ENCODE peak calls at places on chromosomes 7 and 10, in five cellular contexts. One of them, this sample, is unnamed.

GRCh38 chr7:5702876-5703571 is 78.4 kb downstream of the RNF216 start:
- DNase-seq in SK-N-SH: no peak
- DNase-seq in HCT116: peak
- DNase-seq in K562: no peak
- DNase-seq in H1: no peak
- DNase-seq in this sample: no peak

GRCh38 chr7:128405345-128406146 is 4.2 kb downstream of the IMPDH1 start:
- DNase-seq in SK-N-SH: peak
- DNase-seq in HCT116: no peak
- DNase-seq in K562: peak
- DNase-seq in H1: no peak
- DNase-seq in this sample: no peak

GRCh38 chr7:116686812-116687419 is 14.9 kb downstream of the MET start:
- DNase-seq in SK-N-SH: no peak
- DNase-seq in HCT116: no peak
- DNase-seq in K562: no peak
- DNase-seq in H1: no peak
- DNase-seq in this sample: no peak

GRCh38 chr7:7247658-7248057 is 65.3 kb downstream of the C1GALT1 start:
- DNase-seq in SK-N-SH: no peak
- DNase-seq in HCT116: no peak
- DNase-seq in K562: no peak
- DNase-seq in H1: no peak
- DNase-seq in this sample: no peak

GRCh38 chr10:98589007-98589406 is 142.3 kb upstream of the HPS1 start:
- DNase-seq in SK-N-SH: no peak
- DNase-seq in HCT116: no peak
- DNase-seq in K562: no peak
- DNase-seq in H1: no peak
- DNase-seq in this sample: no peak

GRCh38 chr10:84537447-84537931 is 209.1 kb downstream of the CCSER2 start:
- DNase-seq in SK-N-SH: peak
- DNase-seq in HCT116: peak
- DNase-seq in K562: peak
- DNase-seq in H1: no peak
- DNase-seq in this sample: peak

GRCh38 chr7:1140481-1141104 is 19.4 kb downstream of the ZFAND2A start:
- DNase-seq in SK-N-SH: no peak
- DNase-seq in HCT116: no peak
- DNase-seq in K562: no peak
- DNase-seq in H1: no peak
- DNase-seq in this sample: no peak

GRCh38 chr7:104096683-104097082 is 107.2 kb upstream of the RELN start:
- DNase-seq in SK-N-SH: no peak
- DNase-seq in HCT116: peak
- DNase-seq in K562: peak
- DNase-seq in H1: no peak
- DNase-seq in this sample: no peak

GRCh38 chr7:471866-472639 is 47.6 kb downstream of the PDGFA start:
- DNase-seq in SK-N-SH: no peak
- DNase-seq in HCT116: no peak
- DNase-seq in K562: peak
- DNase-seq in H1: no peak
- DNase-seq in this sample: no peak

GRCh38 chr10:1754506-1755177 is 17.3 kb upstream of the ADARB2 start:
- DNase-seq in SK-N-SH: no peak
- DNase-seq in HCT116: no peak
- DNase-seq in K562: no peak
- DNase-seq in H1: no peak
- DNase-seq in this sample: no peak

GRCh38 chr7:651032-651728 is 75.3 kb upstream of the DNAAF5 start:
- DNase-seq in SK-N-SH: no peak
- DNase-seq in HCT116: no peak
- DNase-seq in K562: no peak
- DNase-seq in H1: no peak
- DNase-seq in this sample: no peak

DNA sequence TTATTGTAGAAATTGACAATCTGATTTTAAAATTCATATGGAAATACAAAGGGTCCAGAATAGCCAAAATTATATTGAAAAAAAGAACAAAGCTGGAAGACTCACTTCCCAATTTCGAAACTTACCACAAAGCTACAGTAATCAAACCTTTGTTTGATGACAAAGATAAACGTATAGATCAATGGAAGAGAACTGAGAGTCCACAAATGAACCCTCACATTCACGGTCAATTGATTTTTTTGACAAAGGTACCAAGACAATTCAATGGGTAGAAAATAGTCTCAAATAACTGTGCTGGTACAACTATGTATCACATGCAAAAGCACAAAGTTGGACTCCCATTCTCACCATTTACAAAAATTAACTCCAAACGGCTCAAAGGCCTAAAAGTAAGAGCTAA is 8.7 kb downstream of the KPNA7 start:
- DNase-seq in SK-N-SH: no peak
- DNase-seq in HCT116: no peak
- DNase-seq in K562: no peak
- DNase-seq in H1: no peak
- DNase-seq in this sample: no peak
- TF ChIP-seq SIN3A in SK-N-SH: no peak
- TF ChIP-seq SIN3A in HCT116: no peak
- TF ChIP-seq SIN3A in K562: no peak
- TF ChIP-seq SIN3A in H1: no peak
- TF ChIP-seq SIN3A in this sample: no peak

GRCh38 chr10:74855439-74855838 is 29.0 kb downstream of the KAT6B start:
- DNase-seq in SK-N-SH: no peak
- DNase-seq in HCT116: no peak
- DNase-seq in K562: no peak
- DNase-seq in H1: no peak
- DNase-seq in this sample: no peak

GRCh38 chr10:74852406-74852805 is 26.0 kb downstream of the KAT6B start:
- DNase-seq in SK-N-SH: no peak
- DNase-seq in HCT116: no peak
- DNase-seq in K562: peak
- DNase-seq in H1: no peak
- DNase-seq in this sample: no peak

GRCh38 chr10:74856940-74857339 is 30.5 kb downstream of the KAT6B start:
- DNase-seq in SK-N-SH: no peak
- DNase-seq in HCT116: no peak
- DNase-seq in K562: no peak
- DNase-seq in H1: no peak
- DNase-seq in this sample: no peak

GRCh38 chr10:74855027-74855426 is 28.6 kb downstream of the KAT6B start:
- DNase-seq in SK-N-SH: peak
- DNase-seq in HCT116: no peak
- DNase-seq in K562: peak
- DNase-seq in H1: no peak
- DNase-seq in this sample: no peak

DNA sequence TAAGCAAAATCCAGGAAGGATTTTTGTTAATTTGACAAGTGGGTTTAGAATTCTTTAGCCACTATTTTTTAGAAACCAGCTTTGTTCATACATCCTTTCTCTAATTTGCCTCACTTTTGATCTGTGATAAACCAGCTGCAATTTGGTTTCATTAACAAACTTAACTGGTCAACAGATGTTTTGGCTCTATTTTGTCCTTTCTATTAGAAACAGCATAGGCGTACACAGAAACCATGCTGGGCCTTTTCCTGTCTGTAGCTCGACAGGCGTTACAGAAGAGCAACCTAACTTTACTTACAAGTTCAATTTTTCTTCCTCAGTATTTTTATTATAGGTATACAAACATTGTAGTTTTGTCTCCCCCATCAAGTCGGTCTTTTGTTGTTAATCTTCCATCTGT is 28.2 kb downstream of the KAT6B start:
- DNase-seq in SK-N-SH: peak
- DNase-seq in HCT116: no peak
- DNase-seq in K562: no peak
- DNase-seq in H1: no peak
- DNase-seq in this sample: no peak
- H3K27ac ChIP-seq in SK-N-SH: peak
- H3K27ac ChIP-seq in HCT116: no peak
- H3K27ac ChIP-seq in K562: peak
- H3K27ac ChIP-seq in H1: no peak
- H3K27ac ChIP-seq in this sample: no peak

GRCh38 chr10:29181936-29182335 is 106.9 kb upstream of the LYZL1 start:
- DNase-seq in SK-N-SH: no peak
- DNase-seq in HCT116: no peak
- DNase-seq in K562: no peak
- DNase-seq in H1: no peak
- DNase-seq in this sample: no peak
- H3K4me3 ChIP-seq in SK-N-SH: no peak
- H3K4me3 ChIP-seq in HCT116: no peak
- H3K4me3 ChIP-seq in K562: no peak
- H3K4me3 ChIP-seq in H1: no peak
- H3K4me3 ChIP-seq in this sample: no peak

GRCh38 chr7:84058311-84059076 is 136.1 kb downstream of the SEMA3A start:
- DNase-seq in SK-N-SH: no peak
- DNase-seq in HCT116: no peak
- DNase-seq in K562: no peak
- DNase-seq in H1: no peak
- DNase-seq in this sample: no peak

GRCh38 chr7:84060000-84060399 is 134.6 kb downstream of the SEMA3A start:
- DNase-seq in SK-N-SH: no peak
- DNase-seq in HCT116: no peak
- DNase-seq in K562: no peak
- DNase-seq in H1: no peak
- DNase-seq in this sample: no peak

GRCh38 chr7:84055904-84056615 is 138.5 kb downstream of the SEMA3A start:
- DNase-seq in SK-N-SH: no peak
- DNase-seq in HCT116: no peak
- DNase-seq in K562: no peak
- DNase-seq in H1: no peak
- DNase-seq in this sample: no peak

GRCh38 chr7:84057576-84057975 is 137.0 kb downstream of the SEMA3A start:
- DNase-seq in SK-N-SH: no peak
- DNase-seq in HCT116: no peak
- DNase-seq in K562: no peak
- DNase-seq in H1: no peak
- DNase-seq in this sample: no peak

DNA sequence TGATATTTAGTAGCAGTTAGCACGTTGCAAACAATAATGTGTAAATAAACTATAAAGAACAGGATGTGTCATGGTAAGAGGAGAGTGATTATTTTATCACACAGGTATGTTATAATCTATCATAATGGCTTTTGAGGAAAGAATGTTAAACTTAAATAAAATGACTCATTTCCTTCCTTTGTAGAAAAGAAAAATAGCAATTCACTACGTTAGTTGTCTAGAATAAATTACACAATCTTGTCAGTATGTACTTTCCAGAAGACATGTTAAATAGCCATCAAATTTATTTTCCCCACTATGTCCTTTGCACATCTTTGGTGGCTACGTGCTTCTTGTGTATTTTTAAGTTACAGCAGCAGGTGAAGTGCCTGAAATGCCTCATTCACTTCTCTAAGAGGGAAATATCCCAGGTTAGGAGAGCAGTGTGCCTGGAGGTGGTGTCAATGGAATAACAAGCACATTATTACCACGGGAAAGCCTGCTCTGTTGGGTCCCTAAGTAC is 133.8 kb downstream of the SEMA3A start:
- DNase-seq in SK-N-SH: no peak
- DNase-seq in HCT116: no peak
- DNase-seq in K562: no peak
- DNase-seq in H1: no peak
- DNase-seq in this sample: peak
- TF ChIP-seq SIN3A in SK-N-SH: no peak
- TF ChIP-seq SIN3A in HCT116: no peak
- TF ChIP-seq SIN3A in K562: no peak
- TF ChIP-seq SIN3A in H1: no peak
- TF ChIP-seq SIN3A in this sample: no peak

GRCh38 chr7:157284229-157285014 is 52.4 kb upstream of the DNAJB6 start:
- DNase-seq in SK-N-SH: peak
- DNase-seq in HCT116: no peak
- DNase-seq in K562: no peak
- DNase-seq in H1: no peak
- DNase-seq in this sample: no peak
- H3K27ac ChIP-seq in SK-N-SH: no peak
- H3K27ac ChIP-seq in HCT116: no peak
- H3K27ac ChIP-seq in K562: no peak
- H3K27ac ChIP-seq in H1: no peak
- H3K27ac ChIP-seq in this sample: peak

DNA sequence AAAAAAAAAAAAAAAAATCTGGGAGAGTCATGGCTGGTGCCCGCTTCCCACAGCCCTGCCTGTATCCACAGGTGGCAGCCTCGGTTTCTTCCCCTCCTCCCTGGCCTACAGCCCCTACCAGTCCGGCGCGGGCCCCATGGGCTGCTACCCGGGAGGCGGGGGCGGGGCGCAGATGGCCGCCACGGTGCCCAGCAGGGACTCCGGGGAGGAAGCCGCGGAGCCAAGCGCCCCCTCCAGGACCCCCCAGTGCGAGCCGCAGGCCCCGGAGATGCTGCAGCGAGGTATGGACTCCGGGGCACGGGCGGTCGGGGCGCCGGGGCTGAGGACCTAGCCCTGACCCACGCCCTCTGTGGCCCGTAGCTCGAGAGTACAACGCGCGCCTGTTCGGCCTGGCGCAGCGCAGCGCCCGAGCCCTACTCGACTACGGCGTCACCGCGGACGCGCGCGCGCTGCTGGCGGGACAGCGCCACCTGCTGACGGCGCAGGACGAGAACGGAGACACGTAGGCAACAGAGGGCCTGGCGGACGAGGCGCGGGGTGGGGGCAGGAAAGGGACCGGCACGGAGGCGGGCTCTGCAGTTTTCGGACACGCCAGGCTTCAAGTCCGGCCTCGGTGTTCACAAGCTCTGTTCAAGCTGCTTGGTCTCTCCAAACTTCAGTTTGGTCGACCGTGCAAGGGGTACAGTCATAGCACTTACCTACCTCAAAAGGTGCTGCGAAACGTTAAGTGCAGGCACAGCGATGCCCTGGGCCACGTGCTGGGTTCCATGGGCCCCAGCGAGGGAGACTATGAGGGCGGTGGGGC is 3.9 kb downstream of the NFKB2 start:
- DNase-seq in SK-N-SH: peak
- DNase-seq in HCT116: peak
- DNase-seq in K562: peak
- DNase-seq in H1: peak
- DNase-seq in this sample: no peak
- H3K4me3 ChIP-seq in SK-N-SH: peak
- H3K4me3 ChIP-seq in HCT116: peak
- H3K4me3 ChIP-seq in K562: peak
- H3K4me3 ChIP-seq in H1: peak
- H3K4me3 ChIP-seq in this sample: peak

GRCh38 chr7:48938539-48938938 is 14.2 kb downstream of the CDC14C start:
- DNase-seq in SK-N-SH: no peak
- DNase-seq in HCT116: no peak
- DNase-seq in K562: no peak
- DNase-seq in H1: no peak
- DNase-seq in this sample: no peak
- TF ChIP-seq SIN3A in SK-N-SH: no peak
- TF ChIP-seq SIN3A in HCT116: no peak
- TF ChIP-seq SIN3A in K562: no peak
- TF ChIP-seq SIN3A in H1: no peak
- TF ChIP-seq SIN3A in this sample: no peak

GRCh38 chr7:30626984-30627383 is 32.3 kb downstream of the GARS1 start:
- DNase-seq in SK-N-SH: no peak
- DNase-seq in HCT116: no peak
- DNase-seq in K562: no peak
- DNase-seq in H1: no peak
- DNase-seq in this sample: no peak
- H3K27ac ChIP-seq in SK-N-SH: no peak
- H3K27ac ChIP-seq in HCT116: no peak
- H3K27ac ChIP-seq in K562: no peak
- H3K27ac ChIP-seq in H1: no peak
- H3K27ac ChIP-seq in this sample: no peak